ENCODE peak calls at places on chromosomes 16 and 17, in seven cellular contexts. K is neural progenitor cell, A is Panc1, E is AG04449, V is astrocyte of the spinal cord, W is upper lobe of right lung, F is cardiac muscle cell. S is an unnamed sample.

GRCh38 chr17:50943575-50943933 is 77.4 kb upstream of the TOB1 start:
- DNase-seq in E (no peak), W (peak), V (no peak), F (no peak), A (no peak), K (no peak), S (no peak)

GRCh38 chr16:66923866-66924265 is 1.5 kb downstream of the RRAD start:
- DNase-seq in E (no peak), A (no peak), V (no peak), K (no peak), F (no peak), W (no peak), S (no peak)

GRCh38 chr16:11621920-11622651 is 35.4 kb upstream of the LITAF start:
- DNase-seq in V (no peak), E (no peak), A (no peak), W (peak), K (no peak), F (no peak), S (no peak)

GRCh38 chr17:57892820-57893595 is 43.2 kb upstream of the MRPS23 start:
- DNase-seq in K (peak), A (no peak), W (peak), V (peak), E (peak), F (peak), S (peak)

GRCh38 chr17:8520981-8521380 is 85.3 kb downstream of the NDEL1 start:
- DNase-seq in V (no peak), A (no peak), K (no peak), F (no peak), W (no peak), E (no peak), S (no peak)

GRCh38 chr17:74019860-74020259 is 183.6 kb upstream of the RPL38 start:
- DNase-seq in E (no peak), K (no peak), A (no peak), W (no peak), V (no peak), F (no peak), S (no peak)

GRCh38 chr17:46837521-46837920 is 13.9 kb upstream of the WNT9B start:
- DNase-seq in E (no peak), F (no peak), K (no peak), W (no peak), V (no peak), A (no peak), S (no peak)

GRCh38 chr17:78995022-78995760 is 14.4 kb downstream of the CANT1 start:
- DNase-seq in A (no peak), E (no peak), F (no peak), W (peak), V (no peak), K (no peak), S (no peak)

GRCh38 chr17:56737741-56738161 is 96.0 kb downstream of the C17orf67 start:
- DNase-seq in W (no peak), F (peak), K (no peak), E (no peak), V (peak), A (no peak), S (peak)

GRCh38 chr16:71867934-71868333 is 16.0 kb downstream of the ZNF821 start:
- DNase-seq in F (no peak), V (no peak), W (no peak), K (no peak), A (no peak), E (no peak), S (no peak)

GRCh38 chr17:32610027-32610650 is 123.3 kb downstream of the CDK5R1 start:
- DNase-seq in A (no peak), E (no peak), W (no peak), F (no peak), V (no peak), K (peak), S (no peak)

GRCh38 chr16:57637020-57637419 is 8.6 kb downstream of the ADGRG1 start:
- DNase-seq in K (no peak), E (no peak), F (no peak), V (no peak), A (no peak), W (no peak), S (peak)

GRCh38 chr16:27853101-27853500 is 210.4 kb downstream of the GSG1L start:
- DNase-seq in V (no peak), K (no peak), W (peak), E (no peak), F (peak), A (no peak), S (no peak)

GRCh38 chr17:27384261-27384701 is 72.0 kb upstream of the KSR1 start:
- DNase-seq in A (peak), V (peak), E (peak), K (no peak), F (no peak), W (no peak), S (peak)

GRCh38 chr16:46972971-46973456 is 460 bp downstream of the DNAJA2 start:
- DNase-seq in E (no peak), V (no peak), K (peak), W (peak), A (no peak), F (peak), S (no peak)

GRCh38 chr17:333626-334396 is 18.8 kb downstream of the RPH3AL start:
- DNase-seq in W (peak), V (peak), A (no peak), K (peak), F (peak), E (no peak), S (no peak)

GRCh38 chr16:7268182-7268581 is 64.5 kb upstream of the RBFOX1 start:
- DNase-seq in V (no peak), E (no peak), A (peak), K (peak), W (no peak), F (peak), S (no peak)

GRCh38 chr16:53864819-53865491 is 161.0 kb downstream of the FTO start:
- DNase-seq in A (no peak), F (no peak), V (peak), W (no peak), K (no peak), E (no peak), S (no peak)

GRCh38 chr17:31415004-31415454 is 23.6 kb downstream of the RAB11FIP4 start:
- DNase-seq in F (no peak), E (no peak), V (no peak), A (no peak), W (no peak), K (no peak), S (no peak)

GRCh38 chr17:11140028-11140427 is 101.0 kb upstream of the SHISA6 start:
- DNase-seq in A (no peak), E (no peak), K (no peak), W (no peak), F (no peak), V (no peak), S (no peak)

GRCh38 chr17:46056800-46057304 is 57.8 kb downstream of the STH start:
- DNase-seq in F (no peak), A (no peak), W (no peak), K (no peak), V (peak), E (peak), S (peak)

GRCh38 chr17:32546031-32546444 is 59.2 kb downstream of the CDK5R1 start:
- DNase-seq in W (no peak), E (no peak), V (no peak), K (peak), A (no peak), F (no peak), S (no peak)

GRCh38 chr17:45846223-45846622 is 1.5 kb downstream of the SPPL2C start:
- DNase-seq in K (no peak), F (no peak), V (no peak), W (no peak), A (no peak), E (no peak), S (no peak)

GRCh38 chr17:57892146-57892819 is 42.4 kb upstream of the MRPS23 start:
- DNase-seq in A (peak), E (no peak), W (peak), K (peak), F (peak), V (peak), S (peak)

GRCh38 chr17:45221081-45221996 is at the start of gene FMNL1:
- DNase-seq in A (no peak), V (no peak), F (no peak), W (peak), K (peak), E (no peak), S (no peak)

GRCh38 chr16:21611178-21611545 is 11.8 kb downstream of the METTL9 start:
- DNase-seq in E (no peak), K (no peak), A (no peak), W (no peak), F (no peak), V (no peak), S (peak)

GRCh38 chr17:78548725-78549124 is 28.5 kb downstream of the DNAH17 start:
- DNase-seq in W (no peak), K (no peak), F (no peak), A (no peak), E (no peak), V (no peak), S (no peak)

GRCh38 chr16:50359626-50360025 is 9.2 kb downstream of the BRD7 start:
- DNase-seq in K (no peak), A (no peak), F (no peak), V (no peak), W (no peak), E (no peak), S (no peak)

GRCh38 chr16:56939801-56940200 is 7.9 kb downstream of the HERPUD1 start:
- DNase-seq in A (no peak), W (no peak), K (no peak), F (no peak), V (no peak), E (no peak), S (no peak)

GRCh38 chr17:77692571-77693161 is 265.8 kb upstream of the TNRC6C start:
- DNase-seq in V (no peak), K (no peak), W (peak), A (no peak), F (no peak), E (no peak), S (no peak)

GRCh38 chr16:85965125-85965524 is 66.2 kb downstream of the IRF8 start:
- DNase-seq in K (no peak), V (no peak), F (no peak), A (no peak), E (no peak), W (no peak), S (no peak)

GRCh38 chr17:2235792-2236365 is 67.7 kb downstream of the SMG6 start:
- DNase-seq in V (no peak), W (no peak), E (no peak), F (no peak), A (no peak), K (no peak), S (peak)

GRCh38 chr17:32269377-32269776 is 3.7 kb downstream of the RHBDL3 start:
- DNase-seq in V (no peak), A (no peak), E (no peak), K (no peak), F (no peak), W (no peak), S (no peak)

GRCh38 chr17:61009619-61010018 is 332.0 kb downstream of the BCAS3 start:
- DNase-seq in E (no peak), V (peak), F (peak), K (no peak), A (no peak), W (no peak), S (peak)

GRCh38 chr17:10756604-10757003 is 26.8 kb upstream of the TMEM220 start:
- DNase-seq in F (no peak), A (no peak), K (no peak), W (no peak), E (no peak), V (no peak), S (no peak)

GRCh38 chr17:57919912-57920311 is 35.3 kb downstream of the CUEDC1 start:
- DNase-seq in K (peak), V (no peak), A (no peak), E (no peak), W (no peak), F (no peak), S (no peak)

GRCh38 chr16:49779979-49780378 is 75.9 kb downstream of the ZNF423 start:
- DNase-seq in F (no peak), V (no peak), W (no peak), K (no peak), E (no peak), A (no peak), S (no peak)

GRCh38 chr16:90077757-90078593 is 844 bp upstream of the PRDM7 start:
- DNase-seq in W (no peak), F (peak), E (no peak), V (peak), A (no peak), K (peak), S (peak)
- TF ChIP-seq CTCF in W (no peak), F (no peak), E (no peak), V (peak), A (peak), K (peak), S (no peak)

DNA sequence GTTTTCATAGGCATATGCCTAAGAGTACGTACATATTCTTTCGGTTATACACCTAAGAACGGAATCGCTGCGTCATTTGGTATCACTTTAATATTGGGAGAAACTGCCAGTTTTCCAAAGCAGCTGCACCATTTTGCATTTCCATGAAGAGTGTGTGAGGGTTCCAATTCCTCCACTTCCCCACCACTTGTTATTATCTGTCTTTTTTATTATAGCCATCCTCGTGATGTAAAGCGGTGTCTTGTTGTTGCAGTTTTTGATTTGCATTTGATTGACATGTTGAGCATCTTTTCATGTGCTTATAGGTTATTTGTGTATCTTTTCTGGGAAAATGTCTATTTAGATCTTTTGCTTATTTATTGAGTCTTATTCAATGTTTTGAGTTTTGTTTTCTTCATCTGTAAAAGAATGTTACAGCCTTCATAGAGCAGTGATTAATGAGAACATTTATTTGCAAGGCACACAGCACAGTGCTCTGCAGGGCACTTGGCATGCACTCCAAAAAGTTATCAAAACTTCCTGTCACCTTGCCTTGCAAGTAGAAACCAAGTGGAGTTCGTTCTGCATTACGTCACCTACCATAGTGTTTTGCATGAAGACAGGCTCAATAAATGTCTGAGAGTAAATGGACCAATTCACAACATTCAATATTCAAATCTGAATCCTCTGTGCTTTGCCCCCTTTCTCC is 26.6 kb upstream of the ST6GALNAC1 start:
- DNase-seq in F (no peak), E (no peak), V (peak), W (no peak), K (no peak), A (no peak), S (no peak)
- H3K4me3 ChIP-seq in F (no peak), E (no peak), V (no peak), W (no peak), K (no peak), A (no peak), S (no peak)

GRCh38 chr17:49575524-49576120 is at the start of gene NXPH3:
- DNase-seq in K (peak), E (no peak), A (no peak), F (peak), V (no peak), W (peak), S (peak)
- TF ChIP-seq CTCF in K (peak), E (peak), A (peak), F (peak), V (peak), W (peak), S (no peak)

DNA sequence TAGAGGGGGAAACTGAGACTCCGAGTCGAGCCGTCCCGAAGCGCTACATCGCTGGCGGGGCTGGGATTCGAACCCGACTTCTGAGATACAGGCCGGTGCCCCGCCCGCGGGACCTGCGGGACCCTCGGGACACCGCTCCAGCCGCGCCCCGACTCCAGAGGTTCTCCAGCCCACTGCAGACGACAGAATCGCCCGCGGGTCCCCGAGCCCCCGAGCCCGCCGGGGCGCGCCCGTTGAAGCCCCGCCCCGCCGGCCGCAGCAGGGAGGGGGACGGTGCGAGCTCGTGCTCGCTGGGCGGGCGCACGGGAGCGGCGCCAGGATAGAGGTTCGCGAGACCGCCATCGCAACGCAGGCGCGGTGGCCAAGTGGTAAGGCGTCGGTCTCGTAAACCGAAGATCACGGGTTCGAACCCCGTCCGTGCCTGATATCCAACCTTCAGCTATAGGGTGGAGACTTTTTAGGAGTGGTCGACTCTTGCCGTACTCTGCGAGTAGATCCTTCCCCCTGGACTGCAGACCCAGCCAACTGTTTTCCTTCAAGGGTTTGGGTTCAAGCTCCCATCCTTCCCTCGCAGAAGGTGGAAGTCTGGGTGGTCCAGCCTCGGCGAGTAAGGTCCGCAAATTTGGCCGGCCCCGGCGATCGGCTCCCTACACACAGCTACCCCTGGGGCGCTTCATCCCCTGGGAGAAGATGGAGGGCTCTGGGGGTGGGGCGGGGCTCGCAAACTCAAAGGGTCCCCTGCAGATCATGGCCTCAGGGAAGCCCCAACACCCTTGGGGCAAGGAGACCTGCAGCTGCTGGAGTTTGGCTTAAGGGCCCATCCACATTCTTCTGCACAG is 214.6 kb downstream of the MRTFB start:
- DNase-seq in F (peak), E (peak), K (peak), W (peak), V (peak), A (peak), S (peak)
- H3K4me3 ChIP-seq in F (peak), E (peak), K (peak), W (peak), V (peak), A (peak), S (peak)

DNA sequence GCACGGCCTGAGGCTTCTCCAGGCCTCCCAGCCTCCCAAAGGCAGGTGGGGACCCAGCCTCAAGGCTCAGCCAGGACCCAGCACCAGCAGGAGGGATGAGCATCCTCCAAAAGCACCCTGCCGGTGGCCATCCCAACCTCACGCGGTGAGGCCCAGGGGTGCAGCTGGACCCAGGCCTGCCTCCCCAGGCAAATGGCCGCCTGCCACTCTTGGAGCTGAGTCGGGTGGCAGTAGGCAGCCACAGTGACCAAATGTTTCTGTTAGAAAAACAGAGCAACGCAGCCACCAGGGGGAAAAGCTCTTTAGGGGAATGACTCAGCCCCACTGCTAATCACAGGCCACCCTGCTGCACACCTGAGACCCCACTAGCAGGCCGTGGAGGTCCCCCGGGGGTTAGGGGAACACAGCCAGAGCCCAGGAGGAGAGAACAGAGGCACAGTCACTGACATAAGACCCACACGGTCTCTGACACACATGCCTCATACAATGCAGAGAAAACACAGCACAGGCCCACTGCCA is 12.5 kb downstream of the BCAR1 start:
- DNase-seq in V (no peak), W (no peak), F (no peak), A (no peak), E (no peak), K (no peak), S (no peak)
- TF ChIP-seq CTCF in V (peak), W (no peak), F (peak), A (no peak), E (peak), K (no peak), S (peak)

DNA sequence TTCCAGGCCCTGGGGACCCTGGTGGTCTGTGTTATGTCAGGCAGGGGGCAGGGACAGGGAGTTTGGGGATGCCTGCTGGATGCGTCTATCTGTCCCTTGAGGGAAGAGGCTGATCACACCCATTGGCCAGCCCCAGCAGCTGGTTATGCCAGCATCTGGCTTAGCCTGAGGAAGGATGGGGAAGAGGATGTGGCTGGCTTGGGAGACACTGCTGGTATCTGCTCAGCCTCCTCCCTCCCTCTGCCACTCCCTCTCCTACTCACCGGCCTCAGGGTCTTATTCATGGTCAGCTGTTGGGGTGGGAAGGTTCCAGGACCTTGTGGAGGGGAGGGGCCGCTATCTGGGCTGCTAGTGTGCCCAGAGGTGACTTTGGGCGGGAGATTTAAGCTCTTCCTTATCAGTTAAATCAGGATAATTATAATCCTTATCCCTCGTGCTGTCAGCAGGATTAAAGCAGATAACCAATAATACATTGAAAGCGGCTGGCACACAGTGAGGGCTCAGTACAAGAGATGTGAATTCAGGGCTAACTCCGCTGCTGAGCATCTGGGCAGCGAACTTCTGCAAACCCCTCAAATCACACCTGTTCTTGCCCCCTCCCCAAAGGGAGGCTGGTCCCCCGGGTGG is 36.0 kb upstream of the MLKL start:
- DNase-seq in V (no peak), A (no peak), K (no peak), E (no peak), F (no peak), W (no peak), S (no peak)
- H3K4me3 ChIP-seq in V (no peak), A (no peak), K (no peak), E (no peak), F (no peak), W (no peak), S (no peak)

DNA sequence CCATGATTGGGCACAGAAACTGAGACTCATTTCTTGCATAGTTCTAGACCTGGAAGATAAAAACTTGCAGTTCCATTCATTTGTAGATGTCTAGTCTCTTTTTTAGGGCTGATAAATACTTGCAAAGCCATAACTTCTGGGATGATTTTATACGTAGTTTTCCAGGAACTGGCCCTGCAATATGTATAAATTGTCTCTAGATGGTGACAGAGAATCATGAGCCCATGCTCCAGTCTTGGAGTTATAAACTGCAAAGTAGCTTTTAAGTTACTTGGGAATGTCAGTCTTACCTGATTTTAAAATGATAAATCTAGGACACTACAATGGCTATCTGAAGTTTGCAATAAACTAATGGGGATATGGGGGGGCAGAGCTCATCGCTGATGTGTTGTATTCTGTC is 3.0 kb upstream of the ADAMTS18 start:
- DNase-seq in A (no peak), E (no peak), F (peak), V (peak), W (no peak), K (peak), S (peak)
- TF ChIP-seq CTCF in A (peak), E (no peak), F (peak), V (peak), W (no peak), K (peak), S (no peak)

S was measured in fibroblast of pulmonary artery.